ENCODE peak calls at places on chromosome 21, in eight cellular contexts. J, P, M, X, T, E, O and V are unnamed samples.

GRCh38 chr21:42187976-42188653 is 30.8 kb upstream of the ABCG1 start:
- DNase-seq in J (no peak), P (no peak), M (peak; percentile 57), X (no peak), T (peak; percentile 86), E (peak; percentile 58), O (peak; percentile 75), V (peak; percentile 76)

GRCh38 chr21:44548922-44549321 is 2.4 kb downstream of the KRTAP10-2 start:
- DNase-seq in J (no peak), P (peak; percentile 41), M (no peak), X (no peak), T (no peak), E (no peak), O (no peak), V (no peak)

GRCh38 chr21:42221581-42222345 is 2.8 kb downstream of the ABCG1 start:
- DNase-seq in J (no peak), P (no peak), M (no peak), X (no peak), T (no peak), E (no peak), O (no peak), V (no peak)

GRCh38 chr21:45747802-45748445 is 104.4 kb downstream of the PCBP3 start:
- DNase-seq in J (peak; percentile 26), P (no peak), M (no peak), X (peak; percentile 9), T (no peak), E (no peak), O (no peak), V (no peak)

GRCh38 chr21:41947596-41948403 is 6.0 kb downstream of the C2CD2 start:
- DNase-seq in J (no peak), P (no peak), M (no peak), X (peak; percentile 27), T (no peak), E (no peak), O (no peak), V (no peak)

GRCh38 chr21:29812947-29813346 is 126.8 kb downstream of the GRIK1 start:
- DNase-seq in J (no peak), P (no peak), M (no peak), X (no peak), T (no peak), E (no peak), O (no peak), V (no peak)

GRCh38 chr21:42395910-42396625 is at the start of gene TMPRSS3:
- DNase-seq in J (no peak), P (no peak), M (no peak), X (no peak), T (no peak), E (no peak), O (no peak), V (no peak)

GRCh38 chr21:35294231-35294898 is 245.3 kb upstream of the RUNX1 start:
- DNase-seq in J (no peak), P (no peak), M (no peak), X (no peak), T (no peak), E (no peak), O (no peak), V (no peak)

GRCh38 chr21:14438204-14438603 is 55.3 kb upstream of the HSPA13 start:
- DNase-seq in J (no peak), P (no peak), M (no peak), X (no peak), T (no peak), E (no peak), O (no peak), V (no peak)

GRCh38 chr21:45443595-45444181 is 38.7 kb downstream of the COL18A1 start:
- DNase-seq in J (no peak), P (no peak), M (no peak), X (no peak), T (no peak), E (no peak), O (no peak), V (no peak)

GRCh38 chr21:35048706-35049617 is at the start of gene RUNX1:
- DNase-seq in J (no peak), P (no peak), M (peak; percentile 70), X (peak; percentile 87), T (peak; percentile 81), E (peak; percentile 52), O (peak; percentile 78), V (peak; percentile 78)

GRCh38 chr21:14955936-14956520 is 108.8 kb downstream of the NRIP1 start:
- DNase-seq in J (no peak), P (no peak), M (no peak), X (no peak), T (no peak), E (no peak), O (no peak), V (no peak)

GRCh38 chr21:37873655-37874054 is 42.6 kb downstream of the KCNJ6 start:
- DNase-seq in J (no peak), P (no peak), M (no peak), X (peak; percentile 5), T (no peak), E (no peak), O (no peak), V (no peak)

GRCh38 chr21:46052703-46053651 is 44.9 kb upstream of the COL6A2 start:
- DNase-seq in J (no peak), P (no peak), M (no peak), X (peak; percentile 81), T (peak; percentile 39), E (no peak), O (no peak), V (no peak)

GRCh38 chr21:42062543-42063022 is 8.5 kb upstream of the UMODL1 start:
- DNase-seq in J (no peak), P (no peak), M (peak; percentile 90), X (no peak), T (peak; percentile 97), E (peak; percentile 89), O (peak; percentile 83), V (peak; percentile 74)

GRCh38 chr21:15543473-15543872 is 186.3 kb upstream of the USP25 start:
- DNase-seq in J (no peak), P (no peak), M (no peak), X (no peak), T (no peak), E (no peak), O (no peak), V (no peak)